ENCODE peak calls at places on chromosomes 5 and 9, in seven cellular contexts. One of them, this sample, is unnamed.

GRCh38 chr5:138438724-138439536 is at the start of gene REEP2:
- DNase-seq in BJ: no peak
- DNase-seq in heart right ventricle: no peak
- DNase-seq in psoas muscle: peak
- DNase-seq in cardiac fibroblast: peak
- DNase-seq in endodermal cell: peak
- DNase-seq in Peyer's patch: peak
- DNase-seq in this sample: no peak

GRCh38 chr5:80408976-80409926 is 1.4 kb downstream of the ZFYVE16 start:
- DNase-seq in BJ: no peak
- DNase-seq in heart right ventricle: no peak
- DNase-seq in psoas muscle: no peak
- DNase-seq in cardiac fibroblast: peak
- DNase-seq in endodermal cell: no peak
- DNase-seq in Peyer's patch: no peak
- DNase-seq in this sample: no peak

GRCh38 chr5:94777163-94777885 is 158.9 kb downstream of the SLF1 start:
- DNase-seq in BJ: no peak
- DNase-seq in heart right ventricle: no peak
- DNase-seq in psoas muscle: no peak
- DNase-seq in cardiac fibroblast: no peak
- DNase-seq in endodermal cell: no peak
- DNase-seq in Peyer's patch: no peak
- DNase-seq in this sample: no peak

GRCh38 chr9:75064307-75065025 is 23.5 kb downstream of the NMRK1 start:
- DNase-seq in BJ: no peak
- DNase-seq in heart right ventricle: no peak
- DNase-seq in psoas muscle: no peak
- DNase-seq in cardiac fibroblast: peak
- DNase-seq in endodermal cell: no peak
- DNase-seq in Peyer's patch: no peak
- DNase-seq in this sample: no peak

GRCh38 chr5:37121027-37121426 is 128.1 kb downstream of the CPLANE1 start:
- DNase-seq in BJ: no peak
- DNase-seq in heart right ventricle: no peak
- DNase-seq in psoas muscle: no peak
- DNase-seq in cardiac fibroblast: no peak
- DNase-seq in endodermal cell: no peak
- DNase-seq in Peyer's patch: no peak
- DNase-seq in this sample: no peak

GRCh38 chr9:36214571-36214970 is 23.9 kb downstream of the CLTA start:
- DNase-seq in BJ: no peak
- DNase-seq in heart right ventricle: no peak
- DNase-seq in psoas muscle: no peak
- DNase-seq in cardiac fibroblast: peak
- DNase-seq in endodermal cell: no peak
- DNase-seq in Peyer's patch: no peak
- DNase-seq in this sample: no peak

GRCh38 chr5:83377131-83377865 is 94.2 kb upstream of the VCAN start:
- DNase-seq in BJ: peak
- DNase-seq in heart right ventricle: no peak
- DNase-seq in psoas muscle: no peak
- DNase-seq in cardiac fibroblast: peak
- DNase-seq in endodermal cell: no peak
- DNase-seq in Peyer's patch: no peak
- DNase-seq in this sample: peak

GRCh38 chr5:149151717-149152116 is 10.4 kb downstream of the ABLIM3 start:
- DNase-seq in BJ: no peak
- DNase-seq in heart right ventricle: no peak
- DNase-seq in psoas muscle: no peak
- DNase-seq in cardiac fibroblast: no peak
- DNase-seq in endodermal cell: peak
- DNase-seq in Peyer's patch: no peak
- DNase-seq in this sample: no peak

GRCh38 chr5:135386886-135387628 is 12.0 kb downstream of the MACROH2A1 start:
- DNase-seq in BJ: peak
- DNase-seq in heart right ventricle: peak
- DNase-seq in psoas muscle: no peak
- DNase-seq in cardiac fibroblast: peak
- DNase-seq in endodermal cell: no peak
- DNase-seq in Peyer's patch: no peak
- DNase-seq in this sample: peak

GRCh38 chr9:126637002-126637849 is 23.5 kb downstream of the LMX1B start:
- DNase-seq in BJ: no peak
- DNase-seq in heart right ventricle: no peak
- DNase-seq in psoas muscle: no peak
- DNase-seq in cardiac fibroblast: no peak
- DNase-seq in endodermal cell: no peak
- DNase-seq in Peyer's patch: no peak
- DNase-seq in this sample: no peak

GRCh38 chr9:18905033-18905882 is 127.8 kb downstream of the SAXO1 start:
- DNase-seq in BJ: no peak
- DNase-seq in heart right ventricle: no peak
- DNase-seq in psoas muscle: no peak
- DNase-seq in cardiac fibroblast: peak
- DNase-seq in endodermal cell: no peak
- DNase-seq in Peyer's patch: no peak
- DNase-seq in this sample: no peak

GRCh38 chr9:133067006-133067405 is 5.2 kb downstream of the CEL start:
- DNase-seq in BJ: no peak
- DNase-seq in heart right ventricle: no peak
- DNase-seq in psoas muscle: no peak
- DNase-seq in cardiac fibroblast: no peak
- DNase-seq in endodermal cell: no peak
- DNase-seq in Peyer's patch: no peak
- DNase-seq in this sample: no peak

GRCh38 chr9:89497181-89497963 is 541 bp downstream of the SEMA4D start:
- DNase-seq in BJ: no peak
- DNase-seq in heart right ventricle: no peak
- DNase-seq in psoas muscle: peak
- DNase-seq in cardiac fibroblast: no peak
- DNase-seq in endodermal cell: peak
- DNase-seq in Peyer's patch: peak
- DNase-seq in this sample: no peak

GRCh38 chr5:78566747-78567449 is 81.7 kb downstream of the LHFPL2 start:
- DNase-seq in BJ: no peak
- DNase-seq in heart right ventricle: no peak
- DNase-seq in psoas muscle: no peak
- DNase-seq in cardiac fibroblast: peak
- DNase-seq in endodermal cell: no peak
- DNase-seq in Peyer's patch: no peak
- DNase-seq in this sample: no peak

GRCh38 chr9:128061305-128061704 is 5.8 kb downstream of the NAIF1 start:
- DNase-seq in BJ: no peak
- DNase-seq in heart right ventricle: no peak
- DNase-seq in psoas muscle: no peak
- DNase-seq in cardiac fibroblast: no peak
- DNase-seq in endodermal cell: no peak
- DNase-seq in Peyer's patch: no peak
- DNase-seq in this sample: no peak

GRCh38 chr5:100668511-100668910 is 133.3 kb downstream of the FAM174A start:
- DNase-seq in BJ: no peak
- DNase-seq in heart right ventricle: no peak
- DNase-seq in psoas muscle: no peak
- DNase-seq in cardiac fibroblast: peak
- DNase-seq in endodermal cell: no peak
- DNase-seq in Peyer's patch: no peak
- DNase-seq in this sample: no peak

GRCh38 chr5:10595305-10595677 is 31.4 kb downstream of the ANKRD33B start:
- DNase-seq in BJ: peak
- DNase-seq in heart right ventricle: no peak
- DNase-seq in psoas muscle: no peak
- DNase-seq in cardiac fibroblast: peak
- DNase-seq in endodermal cell: no peak
- DNase-seq in Peyer's patch: no peak
- DNase-seq in this sample: no peak

GRCh38 chr9:124593080-124594058 is 86.2 kb upstream of the NR5A1 start:
- DNase-seq in BJ: no peak
- DNase-seq in heart right ventricle: no peak
- DNase-seq in psoas muscle: no peak
- DNase-seq in cardiac fibroblast: no peak
- DNase-seq in endodermal cell: peak
- DNase-seq in Peyer's patch: no peak
- DNase-seq in this sample: peak

DNA sequence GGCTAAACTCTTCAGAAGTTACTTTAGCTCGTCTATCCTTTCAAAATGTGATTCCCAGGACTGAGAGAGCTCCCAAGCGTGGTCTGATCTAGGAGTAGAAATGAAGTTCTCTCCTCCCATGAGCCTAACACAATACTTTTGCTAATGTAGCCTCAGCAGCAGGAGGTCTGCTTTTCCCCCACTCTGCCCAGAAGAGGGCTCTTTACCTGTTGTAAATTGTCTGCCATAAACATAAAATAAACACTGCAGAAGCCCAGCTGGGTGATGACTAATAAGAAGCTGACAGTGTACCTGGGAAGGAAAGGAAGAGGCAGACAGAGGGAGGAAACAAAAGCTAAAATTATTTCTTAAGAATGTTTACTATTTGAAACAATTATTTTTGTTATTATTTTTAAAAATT is 15.4 kb downstream of the SLC36A3 start:
- DNase-seq in BJ: no peak
- DNase-seq in heart right ventricle: no peak
- DNase-seq in psoas muscle: no peak
- DNase-seq in cardiac fibroblast: no peak
- DNase-seq in endodermal cell: peak
- DNase-seq in Peyer's patch: no peak
- DNase-seq in this sample: no peak
- TF ChIP-seq CTCF in BJ: no peak
- TF ChIP-seq CTCF in heart right ventricle: no peak
- TF ChIP-seq CTCF in psoas muscle: no peak
- TF ChIP-seq CTCF in cardiac fibroblast: no peak
- TF ChIP-seq CTCF in endodermal cell: peak
- TF ChIP-seq CTCF in Peyer's patch: no peak
- TF ChIP-seq CTCF in this sample: no peak

GRCh38 chr5:154477382-154478223 is 424 bp downstream of the HAND1 start:
- DNase-seq in BJ: no peak
- DNase-seq in heart right ventricle: no peak
- DNase-seq in psoas muscle: no peak
- DNase-seq in cardiac fibroblast: peak
- DNase-seq in endodermal cell: peak
- DNase-seq in Peyer's patch: no peak
- DNase-seq in this sample: no peak
- H3K4me3 ChIP-seq in BJ: no peak
- H3K4me3 ChIP-seq in heart right ventricle: peak
- H3K4me3 ChIP-seq in psoas muscle: peak
- H3K4me3 ChIP-seq in cardiac fibroblast: no peak
- H3K4me3 ChIP-seq in endodermal cell: peak
- H3K4me3 ChIP-seq in Peyer's patch: no peak
- H3K4me3 ChIP-seq in this sample: peak

GRCh38 chr9:6355728-6356127 is 27.6 kb downstream of the TPD52L3 start:
- DNase-seq in BJ: peak
- DNase-seq in heart right ventricle: no peak
- DNase-seq in psoas muscle: no peak
- DNase-seq in cardiac fibroblast: peak
- DNase-seq in endodermal cell: no peak
- DNase-seq in Peyer's patch: no peak
- DNase-seq in this sample: peak

GRCh38 chr9:6356904-6357303 is 28.7 kb downstream of the TPD52L3 start:
- DNase-seq in BJ: no peak
- DNase-seq in heart right ventricle: no peak
- DNase-seq in psoas muscle: no peak
- DNase-seq in cardiac fibroblast: no peak
- DNase-seq in endodermal cell: no peak
- DNase-seq in Peyer's patch: no peak
- DNase-seq in this sample: no peak

GRCh38 chr9:6356441-6356840 is 28.3 kb downstream of the TPD52L3 start:
- DNase-seq in BJ: no peak
- DNase-seq in heart right ventricle: no peak
- DNase-seq in psoas muscle: no peak
- DNase-seq in cardiac fibroblast: peak
- DNase-seq in endodermal cell: no peak
- DNase-seq in Peyer's patch: no peak
- DNase-seq in this sample: no peak

GRCh38 chr9:6351757-6352156 is 23.6 kb downstream of the TPD52L3 start:
- DNase-seq in BJ: no peak
- DNase-seq in heart right ventricle: no peak
- DNase-seq in psoas muscle: no peak
- DNase-seq in cardiac fibroblast: no peak
- DNase-seq in endodermal cell: no peak
- DNase-seq in Peyer's patch: no peak
- DNase-seq in this sample: no peak

DNA sequence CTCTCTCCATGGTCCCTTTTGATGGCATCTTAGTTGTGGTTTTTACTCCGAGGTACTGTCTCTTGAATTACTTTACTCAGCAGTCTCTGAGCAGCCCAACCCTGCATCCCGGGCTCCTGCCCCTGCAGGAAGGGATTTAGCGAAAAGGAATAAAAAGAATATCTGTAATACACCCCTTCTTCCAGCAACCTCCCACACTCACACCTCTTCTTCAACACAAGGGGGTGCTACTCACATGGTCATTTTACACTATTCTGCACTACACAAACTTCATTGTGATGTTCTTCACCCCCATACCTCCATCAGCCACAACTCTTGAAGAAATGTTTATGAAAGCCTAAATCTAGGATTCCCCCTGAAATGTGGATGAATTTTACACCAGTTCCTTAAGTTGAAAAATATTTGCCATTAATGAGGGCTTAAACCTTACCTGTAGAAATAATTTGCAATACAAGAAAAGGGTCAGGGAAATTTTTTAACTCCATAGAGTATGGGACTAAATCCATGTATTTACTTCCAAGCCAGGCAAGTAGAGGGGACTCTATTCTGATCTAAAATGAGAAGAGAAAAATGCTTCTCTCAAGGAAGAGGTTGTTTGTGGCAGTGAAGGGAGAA is 26.0 kb downstream of the TPD52L3 start:
- DNase-seq in BJ: peak
- DNase-seq in heart right ventricle: peak
- DNase-seq in psoas muscle: no peak
- DNase-seq in cardiac fibroblast: peak
- DNase-seq in endodermal cell: peak
- DNase-seq in Peyer's patch: no peak
- DNase-seq in this sample: peak
- TF ChIP-seq CTCF in BJ: peak
- TF ChIP-seq CTCF in heart right ventricle: peak
- TF ChIP-seq CTCF in psoas muscle: peak
- TF ChIP-seq CTCF in cardiac fibroblast: peak
- TF ChIP-seq CTCF in endodermal cell: peak
- TF ChIP-seq CTCF in Peyer's patch: peak
- TF ChIP-seq CTCF in this sample: peak

GRCh38 chr5:150780180-150780692 is 1.7 kb downstream of the SMIM3 start:
- DNase-seq in BJ: peak
- DNase-seq in heart right ventricle: peak
- DNase-seq in psoas muscle: peak
- DNase-seq in cardiac fibroblast: peak
- DNase-seq in endodermal cell: no peak
- DNase-seq in Peyer's patch: no peak
- DNase-seq in this sample: no peak

GRCh38 chr5:150778103-150778516 is 447 bp upstream of the SMIM3 start:
- DNase-seq in BJ: no peak
- DNase-seq in heart right ventricle: no peak
- DNase-seq in psoas muscle: no peak
- DNase-seq in cardiac fibroblast: peak
- DNase-seq in endodermal cell: no peak
- DNase-seq in Peyer's patch: no peak
- DNase-seq in this sample: no peak

GRCh38 chr5:150779397-150780179 is 1.0 kb downstream of the SMIM3 start:
- DNase-seq in BJ: no peak
- DNase-seq in heart right ventricle: no peak
- DNase-seq in psoas muscle: no peak
- DNase-seq in cardiac fibroblast: peak
- DNase-seq in endodermal cell: peak
- DNase-seq in Peyer's patch: no peak
- DNase-seq in this sample: no peak

GRCh38 chr5:150778517-150779396 is at the start of gene SMIM3:
- DNase-seq in BJ: no peak
- DNase-seq in heart right ventricle: peak
- DNase-seq in psoas muscle: peak
- DNase-seq in cardiac fibroblast: peak
- DNase-seq in endodermal cell: peak
- DNase-seq in Peyer's patch: peak
- DNase-seq in this sample: no peak

GRCh38 chr5:150777685-150778084 is 872 bp upstream of the SMIM3 start:
- DNase-seq in BJ: no peak
- DNase-seq in heart right ventricle: no peak
- DNase-seq in psoas muscle: no peak
- DNase-seq in cardiac fibroblast: peak
- DNase-seq in endodermal cell: no peak
- DNase-seq in Peyer's patch: no peak
- DNase-seq in this sample: no peak
- H3K4me3 ChIP-seq in BJ: no peak
- H3K4me3 ChIP-seq in heart right ventricle: peak
- H3K4me3 ChIP-seq in psoas muscle: peak
- H3K4me3 ChIP-seq in cardiac fibroblast: peak
- H3K4me3 ChIP-seq in endodermal cell: peak
- H3K4me3 ChIP-seq in Peyer's patch: no peak
- H3K4me3 ChIP-seq in this sample: peak